ENCODE peak calls at places on chromosome 4, in eight cellular contexts. K, L, R, X, O, U, C and Y are unnamed samples.

GRCh38 chr4:182155806-182156205 is 87.4 kb upstream of the TENM3 start:
- DNase-seq in L (no peak), O (no peak), R (no peak), C (no peak), K (no peak), U (no peak), X (peak; percentile 46), Y (no peak)

GRCh38 chr4:7638984-7639789 is 204.5 kb upstream of the PSAPL1 start:
- DNase-seq in R (no peak), U (no peak), C (no peak), K (no peak), X (no peak), L (no peak), O (no peak), Y (no peak)

GRCh38 chr4:24965627-24966026 is 52.8 kb upstream of the CCDC149 start:
- DNase-seq in O (no peak), C (no peak), X (no peak), K (peak; percentile 65), R (no peak), U (no peak), L (no peak), Y (no peak)

GRCh38 chr4:110087116-110087708 is 111.2 kb downstream of the ELOVL6 start:
- DNase-seq in K (no peak), X (peak; percentile 93), U (no peak), C (peak; percentile 91), L (peak; percentile 77), O (no peak), R (no peak), Y (peak; percentile 84)

GRCh38 chr4:136395212-136395722 is 1137.0 kb downstream of the PCDH18 start:
- DNase-seq in L (no peak), O (no peak), K (no peak), U (no peak), C (no peak), R (no peak), X (no peak), Y (no peak)

GRCh38 chr4:157763490-157763889 is 409.3 kb downstream of the GASK1B start:
- DNase-seq in O (no peak), L (no peak), K (no peak), X (no peak), C (no peak), U (no peak), R (no peak), Y (no peak)

GRCh38 chr4:40648742-40649281 is 19.1 kb upstream of the RBM47 start:
- DNase-seq in U (peak; percentile 66), L (no peak), X (no peak), R (no peak), O (no peak), K (no peak), C (no peak), Y (no peak)

GRCh38 chr4:113955411-113955810 is 24.0 kb downstream of the ARSJ start:
- DNase-seq in U (no peak), C (no peak), K (no peak), R (no peak), X (no peak), L (no peak), O (no peak), Y (no peak)

GRCh38 chr4:153564630-153565525 is 98.7 kb downstream of the TMEM131L start:
- DNase-seq in C (no peak), L (no peak), X (peak; percentile 57), O (peak; percentile 48), K (no peak), R (no peak), U (no peak), Y (no peak)

GRCh38 chr4:20622701-20623100 is 77.6 kb upstream of the PACRGL start:
- DNase-seq in R (no peak), L (no peak), U (no peak), X (no peak), C (no peak), K (no peak), O (no peak), Y (no peak)

GRCh38 chr4:170391066-170391754 is 301.5 kb upstream of the AADAT start:
- DNase-seq in U (no peak), K (no peak), O (no peak), R (no peak), C (no peak), X (peak; percentile 78), L (peak; percentile 84), Y (no peak)

GRCh38 chr4:61211781-61212180 is 11.7 kb downstream of the ADGRL3 start:
- DNase-seq in O (no peak), X (no peak), U (no peak), K (no peak), R (no peak), C (no peak), L (no peak), Y (no peak)

GRCh38 chr4:126533176-126533575 is 1099.6 kb upstream of the INTU start:
- DNase-seq in R (no peak), L (no peak), U (no peak), O (no peak), K (no peak), C (no peak), X (peak; percentile 34), Y (peak; percentile 19)

GRCh38 chr4:152073738-152074137 is 312.9 kb upstream of the GATB start:
- DNase-seq in K (no peak), R (no peak), C (no peak), L (peak; percentile 15), X (peak; percentile 55), O (no peak), U (no peak), Y (peak; percentile 33)

GRCh38 chr4:101067383-101067782 is 279.9 kb downstream of the PPP3CA start:
- DNase-seq in L (no peak), K (no peak), O (no peak), C (no peak), R (no peak), X (no peak), U (no peak), Y (peak; percentile 35)

GRCh38 chr4:184591070-184591677 is 58.1 kb downstream of the CASP3 start:
- DNase-seq in X (no peak), L (no peak), O (no peak), U (no peak), K (no peak), C (no peak), R (no peak), Y (no peak)

GRCh38 chr4:83387922-83388676 is 53.5 kb upstream of the HPSE start:
- DNase-seq in U (no peak), X (no peak), O (no peak), C (no peak), K (peak; percentile 43), L (no peak), R (peak; percentile 19), Y (no peak)

GRCh38 chr4:128528793-128529553 is 241.4 kb upstream of the PGRMC2 start:
- DNase-seq in K (peak; percentile 76), R (no peak), C (peak; percentile 88), L (peak; percentile 85), X (peak; percentile 100), U (no peak), O (no peak), Y (peak; percentile 95)

GRCh38 chr4:133997440-133997839 is 204.1 kb downstream of the PABPC4L start:
- DNase-seq in U (no peak), C (no peak), X (peak; percentile 84), L (no peak), K (no peak), O (no peak), R (no peak), Y (no peak)

GRCh38 chr4:133995243-133995960 is 206.2 kb downstream of the PABPC4L start:
- DNase-seq in C (no peak), K (no peak), R (no peak), L (no peak), X (no peak), U (no peak), O (no peak), Y (no peak)

GRCh38 chr4:133996431-133997121 is 205.0 kb downstream of the PABPC4L start:
- DNase-seq in R (no peak), C (no peak), K (peak; percentile 56), O (no peak), U (no peak), L (no peak), X (no peak), Y (no peak)

DNA sequence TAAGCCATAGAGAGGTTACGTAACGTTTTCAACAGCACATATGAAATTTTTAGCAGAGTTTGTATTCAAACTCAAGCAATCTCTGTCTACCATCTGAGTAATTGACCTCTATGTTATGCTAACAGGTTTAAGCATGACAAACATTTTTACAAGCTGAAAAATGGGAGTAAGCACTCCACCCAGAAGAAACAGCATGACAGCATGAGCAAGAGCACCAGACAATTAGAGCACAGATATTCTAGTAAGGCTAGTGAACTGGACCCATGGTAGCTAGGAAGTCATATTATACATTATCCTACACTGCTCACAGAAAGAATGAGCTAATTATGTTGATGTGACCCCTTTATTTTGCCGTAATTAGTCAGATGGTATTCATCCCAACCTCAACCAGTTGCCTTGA is 200.5 kb downstream of the PABPC4L start:
- DNase-seq in C (no peak), L (peak; percentile 65), U (no peak), R (no peak), K (no peak), X (no peak), O (no peak), Y (no peak)
- TF ChIP-seq CTCF in C (no peak), L (no peak), U (no peak), R (no peak), K (no peak), X (no peak), O (no peak), Y (no peak)

DNA sequence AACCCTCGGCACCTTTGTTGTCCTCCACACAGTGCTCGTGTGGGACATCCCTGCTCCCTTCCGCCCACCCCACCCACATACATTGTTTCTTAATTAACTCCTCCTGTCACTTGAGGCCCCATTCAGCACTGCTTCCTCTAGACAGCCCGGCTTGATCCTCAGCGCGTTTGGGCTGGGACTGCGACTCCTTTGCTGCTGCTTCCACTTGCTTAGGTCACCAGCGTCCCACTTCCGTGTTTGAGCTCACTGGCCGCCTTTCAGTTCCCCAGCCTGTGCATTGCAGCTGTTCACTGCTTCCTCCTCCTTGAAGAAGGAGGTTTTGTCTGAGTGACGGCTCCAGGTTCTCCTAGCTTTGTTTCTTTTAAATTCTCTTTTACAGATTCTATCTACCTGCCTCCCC is 16.1 kb downstream of the RNF4 start:
- DNase-seq in U (peak; percentile 88), R (peak; percentile 69), K (peak; percentile 60), L (no peak), O (peak; percentile 29), X (peak; percentile 9), C (peak; percentile 59), Y (peak; percentile 55)
- H3K27ac ChIP-seq in U (peak overlapping the region; percentile 17), R (peak overlapping the region; percentile 11), K (no peak overlapping the region), L (no peak overlapping the region), O (no peak overlapping the region), X (no peak overlapping the region), C (peak overlapping the region; percentile 29), Y (no peak overlapping the region)

DNA sequence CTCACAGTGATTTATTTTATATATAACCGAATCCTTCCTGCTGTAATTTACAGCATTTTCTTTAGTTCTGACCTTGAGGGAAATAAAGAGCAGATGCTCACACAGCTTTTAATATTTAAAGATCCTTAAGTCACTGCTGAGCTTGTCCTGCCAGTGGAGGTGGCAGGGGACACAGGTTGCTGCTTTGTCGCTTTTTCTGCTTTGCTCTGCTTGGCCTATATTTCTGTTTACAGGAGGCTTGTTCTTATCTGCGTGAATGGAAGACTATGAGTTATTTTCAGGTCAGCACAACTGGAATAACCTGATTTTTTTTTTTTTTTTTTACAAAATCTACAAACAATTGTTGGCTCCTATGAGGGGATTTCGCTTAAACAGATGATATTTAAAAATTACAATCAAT is 2.3 kb downstream of the TXK start:
- DNase-seq in L (no peak), K (no peak), C (no peak), R (no peak), X (no peak), U (no peak), O (no peak), Y (no peak)
- H3K4me1 ChIP-seq in L (peaks cover 17% of the 10 kb centered on the region), K (peaks cover 13% of the 10 kb centered on the region), C (peaks cover 19% of the 10 kb centered on the region), R (peaks cover 62% of the 10 kb centered on the region), X (peaks cover 7% of the 10 kb centered on the region), U (no peaks in the 10 kb centered on the region), O (no peaks in the 10 kb centered on the region), Y (peaks cover 19% of the 10 kb centered on the region)

GRCh38 chr4:155241225-155241624 is 32.8 kb downstream of the NPY2R start:
- DNase-seq in O (no peak), X (no peak), L (no peak), U (no peak), C (no peak), K (no peak), R (no peak), Y (no peak)
- TF ChIP-seq CTCF in O (no peak), X (no peak), L (no peak), U (no peak), C (no peak), K (no peak), R (no peak), Y (no peak)